ENCODE peak calls at places on chromosomes 7 and 10, in six cellular contexts. B is mesothelial cell of epicardium, H is endodermal cell, K is left lung, I is OCI-LY7, Y is MCF 10A. D is an unnamed sample.

GRCh38 chr7:38656976-38657375 is 25.8 kb upstream of the AMPH start:
- DNase-seq in Y (peak), B (no peak), I (no peak), K (no peak), H (no peak), D (no peak)

GRCh38 chr7:50953820-50954219 is 171.1 kb upstream of the GRB10 start:
- DNase-seq in B (no peak), I (no peak), Y (peak), K (no peak), H (no peak), D (no peak)

GRCh38 chr7:36117201-36117840 is 35.7 kb upstream of the EEPD1 start:
- DNase-seq in K (no peak), B (no peak), H (no peak), I (no peak), Y (no peak), D (no peak)

GRCh38 chr7:139658919-139659675 is 118.7 kb downstream of the HIPK2 start:
- DNase-seq in B (no peak), I (no peak), K (no peak), H (no peak), Y (no peak), D (no peak)

GRCh38 chr7:45053401-45053800 is 35.4 kb downstream of the NACAD start:
- DNase-seq in H (no peak), I (no peak), K (no peak), B (no peak), Y (no peak), D (no peak)

GRCh38 chr7:151452141-151452571 is 12.2 kb upstream of the CRYGN start:
- DNase-seq in I (no peak), Y (no peak), H (no peak), B (no peak), K (no peak), D (no peak)

GRCh38 chr10:1050145-1050544 is 1.2 kb upstream of the IDI1 start:
- DNase-seq in H (peak), Y (peak), B (no peak), I (peak), K (no peak), D (no peak)

GRCh38 chr10:86357676-86358075 is 8.9 kb downstream of the GRID1 start:
- DNase-seq in I (no peak), K (no peak), H (no peak), Y (no peak), B (no peak), D (no peak)

GRCh38 chr7:16223963-16224707 is 197.2 kb downstream of the CRPPA start:
- DNase-seq in H (no peak), B (no peak), Y (no peak), K (no peak), I (no peak), D (no peak)

GRCh38 chr7:48424731-48425130 is 253.5 kb downstream of the ABCA13 start:
- DNase-seq in H (peak), B (no peak), K (no peak), Y (peak), I (peak), D (no peak)

GRCh38 chr10:132399117-132400035 is 2.4 kb downstream of the PWWP2B start:
- DNase-seq in Y (no peak), H (no peak), K (peak), I (no peak), B (no peak), D (no peak)

GRCh38 chr10:3231951-3232730 is 59.6 kb upstream of the PITRM1 start:
- DNase-seq in Y (peak), H (no peak), I (no peak), B (no peak), K (no peak), D (no peak)

GRCh38 chr7:149014309-149014708 is 14.0 kb downstream of the PDIA4 start:
- DNase-seq in I (no peak), Y (no peak), B (no peak), K (no peak), H (no peak), D (no peak)

GRCh38 chr7:70132802-70133201 is 534.5 kb downstream of the AUTS2 start:
- DNase-seq in Y (no peak), I (no peak), K (no peak), B (no peak), H (no peak), D (no peak)

GRCh38 chr7:38748056-38748610 is 117.0 kb upstream of the AMPH start:
- DNase-seq in B (no peak), I (no peak), Y (peak), K (no peak), H (no peak), D (no peak)

GRCh38 chr7:44073664-44074348 is 8.4 kb upstream of the PGAM2 start:
- DNase-seq in H (peak), B (no peak), K (peak), I (no peak), Y (peak), D (peak)

GRCh38 chr7:35875292-35875691 is 74.4 kb downstream of the SEPTIN7 start:
- DNase-seq in I (no peak), K (no peak), H (no peak), B (no peak), Y (no peak), D (no peak)

GRCh38 chr10:53699684-53700083 is 927.1 kb upstream of the MBL2 start:
- DNase-seq in K (no peak), Y (no peak), I (no peak), H (no peak), B (no peak), D (no peak)

GRCh38 chr7:128347573-128348147 is 4.0 kb upstream of the RBM28 start:
- DNase-seq in B (no peak), Y (peak), I (peak), K (no peak), H (peak), D (no peak)

GRCh38 chr10:132965411-132966057 is 23.2 kb upstream of the CFAP46 start:
- DNase-seq in H (no peak), I (no peak), Y (no peak), K (no peak), B (no peak), D (no peak)

GRCh38 chr10:78502208-78502943 is 468.7 kb downstream of the RPS24 start:
- DNase-seq in H (peak), Y (no peak), B (no peak), I (no peak), K (no peak), D (no peak)

GRCh38 chr10:99370993-99371392 is 41.8 kb downstream of the CNNM1 start:
- DNase-seq in Y (peak), I (peak), B (no peak), K (no peak), H (no peak), D (no peak)

GRCh38 chr10:86372785-86373239 is 6.2 kb upstream of the GRID1 start:
- DNase-seq in I (no peak), K (no peak), Y (no peak), H (peak), B (peak), D (no peak)

GRCh38 chr7:29987083-29987482 is 2.5 kb downstream of the SCRN1 start:
- DNase-seq in Y (peak), B (no peak), I (peak), H (no peak), K (no peak), D (no peak)

GRCh38 chr7:21067216-21067615 is 280.5 kb upstream of the SP8 start:
- DNase-seq in K (no peak), Y (no peak), I (no peak), B (no peak), H (no peak), D (no peak)

GRCh38 chr10:113055458-113055857 is 105.4 kb downstream of the TCF7L2 start:
- DNase-seq in H (no peak), B (no peak), I (no peak), Y (no peak), K (no peak), D (no peak)
- TF ChIP-seq CTCF in H (no peak), B (no peak), I (no peak), Y (no peak), K (no peak), D (no peak)

GRCh38 chr10:61472090-61472674 is 19.0 kb upstream of the TMEM26 start:
- DNase-seq in H (no peak), K (no peak), I (no peak), Y (no peak), B (no peak), D (no peak)
- TF ChIP-seq CTCF in H (no peak), K (no peak), I (no peak), Y (no peak), B (no peak), D (no peak)

GRCh38 chr10:83542774-83543291 is 596.5 kb upstream of the GHITM start:
- DNase-seq in H (no peak), B (no peak), Y (peak), K (no peak), I (no peak), D (no peak)

GRCh38 chr10:83538047-83538446 is 601.3 kb upstream of the GHITM start:
- DNase-seq in Y (no peak), I (no peak), K (no peak), B (no peak), H (no peak), D (no peak)

GRCh38 chr10:83541096-83541495 is 598.2 kb upstream of the GHITM start:
- DNase-seq in Y (no peak), I (no peak), K (no peak), B (no peak), H (no peak), D (no peak)

GRCh38 chr10:83536426-83536825 is 602.9 kb upstream of the GHITM start:
- DNase-seq in Y (no peak), I (no peak), B (no peak), K (no peak), H (no peak), D (no peak)

DNA sequence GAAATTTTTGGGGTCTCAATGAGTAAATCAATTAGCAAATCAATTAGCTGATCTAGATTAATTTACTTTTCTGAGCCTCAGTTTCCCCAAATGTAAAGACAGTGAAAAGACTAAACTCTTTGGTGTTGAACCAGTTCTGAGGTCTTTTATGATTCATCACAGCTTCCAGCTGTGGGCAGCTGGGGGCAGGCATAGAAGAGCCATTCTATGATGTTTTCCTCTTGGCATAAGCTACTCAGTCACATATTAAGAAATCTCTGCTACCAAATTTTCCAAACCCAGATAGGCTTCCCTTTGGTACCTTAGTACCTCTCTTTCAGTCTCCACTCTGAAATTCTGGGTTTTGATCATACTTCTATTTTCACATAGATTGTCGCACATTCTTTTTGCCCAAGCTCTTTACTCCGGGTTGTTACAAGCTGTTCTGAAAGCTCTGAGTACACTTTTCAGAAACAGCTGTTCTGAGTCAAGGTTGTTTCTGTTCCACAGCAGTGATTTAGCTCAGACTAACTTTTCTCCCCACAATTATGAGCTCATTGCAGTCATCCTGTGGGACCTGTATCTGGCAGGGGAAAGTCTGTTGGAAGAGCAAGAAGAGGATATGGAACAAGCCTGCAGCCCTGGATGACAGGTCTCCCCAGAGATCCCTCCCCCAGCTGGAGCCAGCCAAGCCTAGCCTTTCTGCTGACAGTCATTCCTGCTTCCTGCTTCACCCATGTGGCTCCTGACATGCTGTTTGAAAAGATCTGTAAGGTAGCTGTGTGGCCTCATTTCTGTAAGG is 599.6 kb upstream of the GHITM start:
- DNase-seq in K (peak), B (no peak), I (no peak), H (peak), Y (peak), D (no peak)
- TF ChIP-seq CTCF in K (no peak), B (no peak), I (no peak), H (no peak), Y (no peak), D (no peak)

DNA sequence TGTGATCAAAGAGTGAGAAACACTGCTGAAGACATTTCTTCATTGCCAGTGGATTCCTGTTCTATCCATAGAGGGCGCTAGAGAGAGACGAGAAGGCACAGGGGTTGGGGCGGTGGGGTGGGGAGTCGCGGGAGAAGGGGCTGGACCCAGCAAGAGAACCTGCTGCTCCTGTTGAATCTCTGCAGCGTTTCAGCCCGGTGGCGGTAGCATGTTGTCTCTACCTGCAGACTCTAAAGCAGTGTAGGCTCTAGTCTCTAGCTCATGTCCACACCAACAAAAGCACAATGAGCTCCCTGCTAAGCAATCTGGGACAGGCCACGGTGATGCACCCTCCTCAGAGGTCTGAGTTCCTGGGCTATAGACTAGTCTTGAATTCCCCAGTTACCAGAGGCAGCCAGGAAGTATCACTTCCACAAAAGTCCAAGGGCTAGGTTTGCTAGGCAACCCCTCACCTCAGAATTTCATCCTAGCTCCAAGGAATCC is 167.7 kb downstream of the DGKB start:
- DNase-seq in K (peak), I (no peak), B (no peak), H (peak), Y (peak), D (no peak)
- TF ChIP-seq CTCF in K (no peak), I (peak), B (no peak), H (peak), Y (peak), D (no peak)

GRCh38 chr10:6669269-6669859 is 89.3 kb upstream of the PRKCQ start:
- DNase-seq in I (peak), Y (peak), B (no peak), H (peak), K (no peak), D (no peak)
- TF ChIP-seq CTCF in I (peak), Y (peak), B (peak), H (peak), K (peak), D (no peak)

DNA sequence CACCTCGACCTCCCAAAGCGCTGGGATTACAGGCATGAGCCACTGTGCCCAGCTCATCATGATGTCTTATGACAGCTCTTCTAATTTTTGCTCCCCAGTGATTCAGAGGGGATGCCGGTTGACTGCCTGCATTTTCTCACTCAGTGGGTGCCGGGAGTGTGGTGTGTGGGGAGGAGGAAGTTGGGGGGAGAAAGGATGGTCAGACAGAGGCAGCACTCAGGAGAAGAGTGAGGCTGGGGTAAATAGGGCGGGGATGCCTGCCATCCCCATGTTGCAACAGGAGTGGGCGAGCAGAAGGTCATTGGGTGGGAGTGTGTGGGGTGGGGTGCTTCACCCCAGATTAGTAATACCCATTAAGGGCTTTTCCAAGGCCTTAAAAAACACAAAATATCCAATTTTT is 3.5 kb upstream of the CCL24 start:
- DNase-seq in I (no peak), K (no peak), B (no peak), H (no peak), Y (no peak), D (no peak)
- TF ChIP-seq CTCF in I (no peak), K (no peak), B (no peak), H (no peak), Y (no peak), D (no peak)

D was measured in activated B cell treated with CpG ODN at 0.5 μM for 24 hours.